ENCODE peak calls at places on chromosome 11, in five cellular contexts. J is effector memory CD4-positive, alpha-beta T cell; X is sigmoid colon; B is transverse colon; H is CD4-positive, CD25-positive, alpha-beta regulatory T cell. W is an unnamed sample.

GRCh38 chr11:115208808-115209259 is 295.4 kb downstream of the CADM1 start:
- DNase-seq in J (no peak), X (no peak), B (no peak), H (no peak), W (no peak)

GRCh38 chr11:30317030-30317429 is 5.9 kb upstream of the ARL14EP start:
- DNase-seq in J (no peak), X (no peak), B (no peak), H (no peak), W (no peak)

GRCh38 chr11:103228807-103229206 is 119.6 kb downstream of the DYNC2H1 start:
- DNase-seq in J (no peak), X (no peak), B (no peak), H (no peak), W (no peak)

GRCh38 chr11:67276821-67277230 is 10.6 kb downstream of the GRK2 start:
- DNase-seq in J (no peak), X (peak; percentile 74), B (peak; percentile 65), H (no peak), W (peak; percentile 86)

GRCh38 chr11:35099278-35100018 is 39.5 kb upstream of the CD44 start:
- DNase-seq in J (no peak), X (no peak), B (no peak), H (no peak), W (no peak)

GRCh38 chr11:11169715-11170351 is 183.2 kb downstream of the CSNK2A3 start:
- DNase-seq in J (no peak), X (no peak), B (no peak), H (no peak), W (no peak)

GRCh38 chr11:69300124-69301032 is 6.4 kb downstream of the MYEOV start:
- DNase-seq in J (no peak), X (no peak), B (no peak), H (no peak), W (peak; percentile 22)

GRCh38 chr11:16179668-16180067 is 176.7 kb downstream of the SOX6 start:
- DNase-seq in J (no peak), X (no peak), B (no peak), H (no peak), W (no peak)

GRCh38 chr11:102216433-102217163 is 100.7 kb upstream of the BIRC3 start:
- DNase-seq in J (no peak), X (no peak), B (no peak), H (no peak), W (no peak)

GRCh38 chr11:27681664-27682063 is 18.6 kb downstream of the BDNF start:
- DNase-seq in J (no peak), X (no peak), B (no peak), H (no peak), W (no peak)

GRCh38 chr11:102426570-102426969 is 26.0 kb downstream of the TMEM123 start:
- DNase-seq in J (no peak), X (no peak), B (no peak), H (no peak), W (no peak)

GRCh38 chr11:6615882-6616585 is 3.2 kb downstream of the TPP1 start:
- DNase-seq in J (no peak), X (peak; percentile 48), B (no peak), H (no peak), W (no peak)

GRCh38 chr11:14132312-14132711 is 169.8 kb downstream of the SPON1 start:
- DNase-seq in J (no peak), X (no peak), B (peak; percentile 21), H (no peak), W (no peak)

GRCh38 chr11:116210663-116211062 is 562.1 kb downstream of the BUD13 start:
- DNase-seq in J (no peak), X (no peak), B (no peak), H (no peak), W (no peak)
- H3K4me1 ChIP-seq in J (no peaks in the 10 kb centered on the region), X (no peaks in the 10 kb centered on the region), B (no peaks in the 10 kb centered on the region), H (no peaks in the 10 kb centered on the region), W (no peaks in the 10 kb centered on the region)

GRCh38 chr11:128448981-128449713 is 138.2 kb downstream of the ETS1 start:
- DNase-seq in J (no peak), X (no peak), B (no peak), H (no peak), W (no peak)
- H3K4me1 ChIP-seq in J (no peaks in the 10 kb centered on the region), X (peaks cover 19% of the 10 kb centered on the region), B (peaks cover 31% of the 10 kb centered on the region), H (peaks cover 26% of the 10 kb centered on the region), W (peaks cover 37% of the 10 kb centered on the region)

GRCh38 chr11:94732617-94733292 is 35.4 kb upstream of the AMOTL1 start:
- DNase-seq in J (no peak), X (peak; percentile 78), B (no peak), H (no peak), W (no peak)
- H3K4me1 ChIP-seq in J (no peaks in the 10 kb centered on the region), X (peaks cover 10% of the 10 kb centered on the region), B (no peaks in the 10 kb centered on the region), H (no peaks in the 10 kb centered on the region), W (no peaks in the 10 kb centered on the region)

DNA sequence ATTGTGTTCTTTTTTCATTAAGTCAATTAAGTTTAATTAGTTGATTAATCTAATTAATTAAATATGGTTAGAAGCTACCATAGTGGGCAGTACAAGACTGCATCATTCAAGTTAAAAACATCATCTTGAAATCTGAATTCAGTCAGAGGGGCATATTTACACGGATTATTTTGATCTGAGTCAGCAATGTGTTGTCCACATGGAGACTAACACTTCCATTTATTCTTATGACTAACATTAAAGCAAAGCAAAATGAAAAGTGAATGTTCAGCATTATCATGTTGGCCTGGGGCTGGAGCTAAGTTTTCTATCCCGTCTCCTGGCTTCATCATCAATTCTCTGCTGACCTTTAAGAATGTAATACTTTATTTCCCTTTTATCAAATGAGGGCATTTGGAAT is 17.3 kb downstream of the FLI1 start:
- DNase-seq in J (no peak), X (no peak), B (no peak), H (no peak), W (no peak)
- H3K4me1 ChIP-seq in J (peaks cover 49% of the 10 kb centered on the region), X (peaks cover 16% of the 10 kb centered on the region), B (peaks cover 12% of the 10 kb centered on the region), H (peaks cover 65% of the 10 kb centered on the region), W (peaks cover 3% of the 10 kb centered on the region)

GRCh38 chr11:126497581-126498109 is 142.2 kb downstream of the ST3GAL4 start:
- DNase-seq in J (no peak), X (peak; percentile 58), B (no peak), H (no peak), W (no peak)

GRCh38 chr11:126498281-126498680 is 142.8 kb downstream of the ST3GAL4 start:
- DNase-seq in J (no peak), X (no peak), B (no peak), H (no peak), W (no peak)

GRCh38 chr11:126495806-126496205 is 140.3 kb downstream of the ST3GAL4 start:
- DNase-seq in J (no peak), X (peak; percentile 38), B (no peak), H (no peak), W (no peak)

GRCh38 chr11:126495281-126495680 is 139.8 kb downstream of the ST3GAL4 start:
- DNase-seq in J (no peak), X (peak; percentile 40), B (no peak), H (no peak), W (no peak)

DNA sequence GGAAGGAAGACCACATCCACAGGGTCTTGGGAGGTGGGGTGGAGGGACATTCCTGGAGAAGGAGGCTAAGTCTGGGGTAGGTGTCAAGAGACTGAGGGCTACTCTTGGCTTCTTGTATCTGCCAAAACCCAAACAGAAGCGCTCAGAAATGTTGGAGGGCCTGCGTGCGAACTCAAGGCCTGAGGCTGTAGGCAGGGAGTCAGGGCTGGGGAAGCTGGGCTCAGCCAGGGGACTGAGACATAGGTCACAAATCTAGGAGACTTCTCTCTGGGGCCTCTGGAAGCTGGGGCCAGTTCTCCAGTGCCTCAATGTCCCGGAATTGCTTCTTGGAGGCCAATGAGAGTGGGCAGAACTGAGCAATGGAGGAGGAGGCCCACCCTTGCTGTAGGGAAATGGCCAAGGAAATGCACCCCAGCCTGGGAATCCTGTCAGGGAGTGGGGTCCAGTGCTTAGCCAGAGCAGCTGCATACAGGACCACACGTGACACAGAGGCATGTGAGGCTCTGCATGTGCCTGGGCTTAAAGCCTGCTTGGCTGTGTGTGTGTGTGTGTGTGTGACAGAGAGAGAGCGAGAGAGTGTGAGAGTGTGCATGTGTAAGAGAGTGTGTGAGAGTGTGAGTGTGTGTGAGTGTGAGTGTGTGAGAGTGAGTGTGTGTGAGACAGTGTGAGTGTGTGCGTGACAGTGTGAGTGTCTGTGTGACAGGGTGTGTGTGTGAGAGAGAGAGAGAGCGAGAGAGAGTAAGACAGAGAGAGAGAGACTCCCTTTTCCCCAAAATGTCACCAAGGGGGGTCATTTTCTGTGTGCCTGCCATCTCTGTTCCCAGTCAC is 141.3 kb downstream of the ST3GAL4 start:
- DNase-seq in J (no peak), X (peak; percentile 62), B (no peak), H (no peak), W (no peak)
- H3K4me1 ChIP-seq in J (no peaks in the 10 kb centered on the region), X (no peaks in the 10 kb centered on the region), B (no peaks in the 10 kb centered on the region), H (no peaks in the 10 kb centered on the region), W (no peaks in the 10 kb centered on the region)

W was measured in mucosa of descending colon.